ENCODE peak calls at places on chromosomes 4 and X, in five cellular contexts. B is EH, J is ovary, G is endodermal cell, F is GM10248. O is an unnamed sample.

GRCh38 chrX:110851780-110852179 is 56.2 kb upstream of the CHRDL1 start:
- DNase-seq in B (peak), J (no peak), G (peak), F (no peak), O (no peak)

GRCh38 chrX:156005144-156005543 is 7.6 kb downstream of the IL9R start:
- DNase-seq in B (no peak), J (no peak), G (no peak), F (no peak), O (no peak)

GRCh38 chrX:10922841-10923240 is 188.3 kb upstream of the HCCS start:
- DNase-seq in B (no peak), J (no peak), G (no peak), F (no peak), O (no peak)

GRCh38 chrX:18426004-18426320 is 554 bp downstream of the CDKL5 start:
- DNase-seq in B (no peak), J (no peak), G (no peak), F (no peak), O (no peak)

GRCh38 chr4:95415346-95415771 is 133.4 kb downstream of the UNC5C start:
- DNase-seq in B (no peak), J (no peak), G (no peak), F (no peak), O (no peak)

GRCh38 chrX:120727911-120728310 is 98.1 kb upstream of the C1GALT1C1 start:
- DNase-seq in B (no peak), J (no peak), G (no peak), F (no peak), O (no peak)

GRCh38 chrX:112832481-112833095 is 8.0 kb downstream of the AMOT start:
- DNase-seq in B (no peak), J (no peak), G (peak), F (no peak), O (peak)

GRCh38 chrX:29746326-29746725 is 469.0 kb upstream of the MAGEB2 start:
- DNase-seq in B (peak), J (no peak), G (no peak), F (no peak), O (no peak)

GRCh38 chr4:174358823-174359222 is 75.1 kb downstream of the CEP44 start:
- DNase-seq in B (peak), J (no peak), G (no peak), F (peak), O (no peak)

GRCh38 chr4:84568496-84568895 is 14.4 kb upstream of the CDS1 start:
- DNase-seq in B (no peak), J (no peak), G (no peak), F (no peak), O (no peak)

GRCh38 chr4:181293014-181293413 is 950.2 kb upstream of the TENM3 start:
- DNase-seq in B (no peak), J (no peak), G (no peak), F (no peak), O (no peak)

O was measured in H9.